ENCODE peak calls at places on chromosomes 1 and 21, in ten cellular contexts. One of them, this sample, is unnamed.

GRCh38 chr1:178267646-178268094 is 173.8 kb downstream of the RASAL2 start:
- DNase-seq in nucleus accumbens: no peak
- DNase-seq in fibroblast of pulmonary artery: peak
- DNase-seq in GM10248: no peak
- DNase-seq in upper lobe of right lung: no peak
- DNase-seq in lower lobe of right lung: no peak
- DNase-seq in Daoy: peak
- DNase-seq in NCI-H446: no peak
- DNase-seq in germinal center: no peak
- DNase-seq in fibroblast of mammary gland: peak
- DNase-seq in this sample: peak

GRCh38 chr21:31684918-31685317 is 25.4 kb downstream of the SOD1 start:
- DNase-seq in nucleus accumbens: no peak
- DNase-seq in fibroblast of pulmonary artery: no peak
- DNase-seq in GM10248: no peak
- DNase-seq in upper lobe of right lung: no peak
- DNase-seq in lower lobe of right lung: no peak
- DNase-seq in Daoy: no peak
- DNase-seq in NCI-H446: no peak
- DNase-seq in germinal center: no peak
- DNase-seq in fibroblast of mammary gland: no peak
- DNase-seq in this sample: no peak

GRCh38 chr1:228402638-228403025 is 4.0 kb downstream of the TRIM11 start:
- DNase-seq in nucleus accumbens: no peak
- DNase-seq in fibroblast of pulmonary artery: no peak
- DNase-seq in GM10248: no peak
- DNase-seq in upper lobe of right lung: peak
- DNase-seq in lower lobe of right lung: no peak
- DNase-seq in Daoy: no peak
- DNase-seq in NCI-H446: no peak
- DNase-seq in germinal center: no peak
- DNase-seq in fibroblast of mammary gland: no peak
- DNase-seq in this sample: no peak

GRCh38 chr1:67677925-67678324 is 7.1 kb upstream of the GADD45A start:
- DNase-seq in nucleus accumbens: no peak
- DNase-seq in fibroblast of pulmonary artery: no peak
- DNase-seq in GM10248: no peak
- DNase-seq in upper lobe of right lung: no peak
- DNase-seq in lower lobe of right lung: no peak
- DNase-seq in Daoy: no peak
- DNase-seq in NCI-H446: no peak
- DNase-seq in germinal center: no peak
- DNase-seq in fibroblast of mammary gland: no peak
- DNase-seq in this sample: no peak

GRCh38 chr1:91619881-91620280 is 119.2 kb downstream of the CDC7 start:
- DNase-seq in nucleus accumbens: no peak
- DNase-seq in fibroblast of pulmonary artery: no peak
- DNase-seq in GM10248: no peak
- DNase-seq in upper lobe of right lung: no peak
- DNase-seq in lower lobe of right lung: no peak
- DNase-seq in Daoy: no peak
- DNase-seq in NCI-H446: no peak
- DNase-seq in germinal center: no peak
- DNase-seq in fibroblast of mammary gland: peak
- DNase-seq in this sample: no peak

GRCh38 chr1:41381691-41382530 is 20.7 kb downstream of the FOXO6 start:
- DNase-seq in nucleus accumbens: no peak
- DNase-seq in fibroblast of pulmonary artery: peak
- DNase-seq in GM10248: no peak
- DNase-seq in upper lobe of right lung: peak
- DNase-seq in lower lobe of right lung: peak
- DNase-seq in Daoy: peak
- DNase-seq in NCI-H446: no peak
- DNase-seq in germinal center: peak
- DNase-seq in fibroblast of mammary gland: peak
- DNase-seq in this sample: peak

GRCh38 chr1:50308883-50309282 is 114.4 kb downstream of the DMRTA2 start:
- DNase-seq in nucleus accumbens: no peak
- DNase-seq in fibroblast of pulmonary artery: peak
- DNase-seq in GM10248: peak
- DNase-seq in upper lobe of right lung: no peak
- DNase-seq in lower lobe of right lung: no peak
- DNase-seq in Daoy: no peak
- DNase-seq in NCI-H446: no peak
- DNase-seq in germinal center: peak
- DNase-seq in fibroblast of mammary gland: peak
- DNase-seq in this sample: peak

GRCh38 chr1:173341307-173341706 is 134.2 kb upstream of the TNFSF4 start:
- DNase-seq in nucleus accumbens: no peak
- DNase-seq in fibroblast of pulmonary artery: peak
- DNase-seq in GM10248: no peak
- DNase-seq in upper lobe of right lung: no peak
- DNase-seq in lower lobe of right lung: no peak
- DNase-seq in Daoy: peak
- DNase-seq in NCI-H446: no peak
- DNase-seq in germinal center: no peak
- DNase-seq in fibroblast of mammary gland: peak
- DNase-seq in this sample: peak

GRCh38 chr21:15059397-15059796 is 5.4 kb downstream of the NRIP1 start:
- DNase-seq in nucleus accumbens: no peak
- DNase-seq in fibroblast of pulmonary artery: no peak
- DNase-seq in GM10248: no peak
- DNase-seq in upper lobe of right lung: no peak
- DNase-seq in lower lobe of right lung: no peak
- DNase-seq in Daoy: no peak
- DNase-seq in NCI-H446: no peak
- DNase-seq in germinal center: no peak
- DNase-seq in fibroblast of mammary gland: no peak
- DNase-seq in this sample: no peak

GRCh38 chr1:40256401-40257084 is 1.5 kb upstream of the ZMPSTE24 start:
- DNase-seq in nucleus accumbens: no peak
- DNase-seq in fibroblast of pulmonary artery: no peak
- DNase-seq in GM10248: no peak
- DNase-seq in upper lobe of right lung: no peak
- DNase-seq in lower lobe of right lung: no peak
- DNase-seq in Daoy: no peak
- DNase-seq in NCI-H446: no peak
- DNase-seq in germinal center: no peak
- DNase-seq in fibroblast of mammary gland: no peak
- DNase-seq in this sample: no peak

GRCh38 chr1:84737572-84737971 is 47.3 kb upstream of the SSX2IP start:
- DNase-seq in nucleus accumbens: no peak
- DNase-seq in fibroblast of pulmonary artery: no peak
- DNase-seq in GM10248: no peak
- DNase-seq in upper lobe of right lung: no peak
- DNase-seq in lower lobe of right lung: no peak
- DNase-seq in Daoy: no peak
- DNase-seq in NCI-H446: no peak
- DNase-seq in germinal center: no peak
- DNase-seq in fibroblast of mammary gland: no peak
- DNase-seq in this sample: no peak

GRCh38 chr1:164628758-164629157 is 69.8 kb downstream of the PBX1 start:
- DNase-seq in nucleus accumbens: no peak
- DNase-seq in fibroblast of pulmonary artery: no peak
- DNase-seq in GM10248: no peak
- DNase-seq in upper lobe of right lung: no peak
- DNase-seq in lower lobe of right lung: no peak
- DNase-seq in Daoy: no peak
- DNase-seq in NCI-H446: no peak
- DNase-seq in germinal center: no peak
- DNase-seq in fibroblast of mammary gland: no peak
- DNase-seq in this sample: no peak

GRCh38 chr21:43951911-43952703 is 60.0 kb upstream of the TRAPPC10 start:
- DNase-seq in nucleus accumbens: no peak
- DNase-seq in fibroblast of pulmonary artery: no peak
- DNase-seq in GM10248: no peak
- DNase-seq in upper lobe of right lung: no peak
- DNase-seq in lower lobe of right lung: no peak
- DNase-seq in Daoy: no peak
- DNase-seq in NCI-H446: no peak
- DNase-seq in germinal center: no peak
- DNase-seq in fibroblast of mammary gland: no peak
- DNase-seq in this sample: no peak

GRCh38 chr1:183721041-183721440 is 67.9 kb upstream of the APOBEC4 start:
- DNase-seq in nucleus accumbens: no peak
- DNase-seq in fibroblast of pulmonary artery: no peak
- DNase-seq in GM10248: no peak
- DNase-seq in upper lobe of right lung: no peak
- DNase-seq in lower lobe of right lung: no peak
- DNase-seq in Daoy: no peak
- DNase-seq in NCI-H446: no peak
- DNase-seq in germinal center: no peak
- DNase-seq in fibroblast of mammary gland: no peak
- DNase-seq in this sample: no peak